ENCODE peak calls at places on chromosomes 6 and 20, in five cellular contexts. J, T, U, S and P are unnamed samples.

GRCh38 chr6:153121311-153121710 is 9.8 kb downstream of the RGS17 start:
- DNase-seq in J (no peak), T (no peak), U (no peak), S (no peak), P (no peak)

GRCh38 chr6:17885079-17885478 is 102.4 kb downstream of the KIF13A start:
- DNase-seq in J (no peak), T (peak), U (no peak), S (no peak), P (no peak)

GRCh38 chr6:26576929-26577719 is 19.6 kb upstream of the ABT1 start:
- DNase-seq in J (no peak), T (peak), U (no peak), S (peak), P (peak)

GRCh38 chr6:17574871-17575560 is 25.1 kb upstream of the FAM8A1 start:
- DNase-seq in J (no peak), T (peak), U (no peak), S (peak), P (no peak)

GRCh38 chr6:126535138-126535537 is 195.2 kb downstream of the CENPW start:
- DNase-seq in J (no peak), T (no peak), U (no peak), S (no peak), P (no peak)

GRCh38 chr6:52393780-52394179 is 26.4 kb upstream of the EFHC1 start:
- DNase-seq in J (no peak), T (no peak), U (no peak), S (no peak), P (no peak)

GRCh38 chr6:132167966-132168365 is 216.8 kb upstream of the CCN2 start:
- DNase-seq in J (no peak), T (no peak), U (no peak), S (no peak), P (no peak)

GRCh38 chr6:143262859-143263258 is 187.6 kb downstream of the ADAT2 start:
- DNase-seq in J (no peak), T (no peak), U (no peak), S (no peak), P (no peak)

GRCh38 chr6:107571354-107571753 is 81.4 kb downstream of the SOBP start:
- DNase-seq in J (no peak), T (no peak), U (no peak), S (no peak), P (no peak)

GRCh38 chr6:149855040-149855654 is 9.0 kb downstream of the LRP11 start:
- DNase-seq in J (no peak), T (peak), U (no peak), S (peak), P (no peak)

GRCh38 chr6:52937908-52938307 is 28.4 kb upstream of the GSTA3 start:
- DNase-seq in J (no peak), T (no peak), U (no peak), S (peak), P (no peak)

GRCh38 chr6:1424306-1424927 is 35.0 kb downstream of the FOXF2 start:
- DNase-seq in J (no peak), T (peak), U (no peak), S (peak), P (peak)

GRCh38 chr6:35406666-35407065 is 45.5 kb upstream of the FANCE start:
- DNase-seq in J (no peak), T (no peak), U (no peak), S (no peak), P (no peak)

GRCh38 chr20:45968801-45969711 is 2.9 kb downstream of the ZNF335 start:
- DNase-seq in J (no peak), T (no peak), U (peak), S (peak), P (no peak)

GRCh38 chr20:57654998-57655811 is 35.0 kb upstream of the ZBP1 start:
- DNase-seq in J (no peak), T (no peak), U (peak), S (no peak), P (no peak)

GRCh38 chr20:53503517-53503919 is 90.1 kb downstream of the ZNF217 start:
- DNase-seq in J (no peak), T (no peak), U (no peak), S (no peak), P (no peak)